ENCODE peak calls at places on chromosomes 3 and 15, in five cellular contexts. F is prostate gland, P is testis, T is upper lobe of left lung, Q is Peyer's patch. O is an unnamed sample.
A peak's percentile ranks its signal among the peaks of the same experiment; 100 is the strongest.

GRCh38 chr3:189309400-189309975 is 137.7 kb downstream of the TPRG1 start:
- DNase-seq in F (peak; percentile 57), P (no peak), T (no peak), Q (no peak), O (no peak)

GRCh38 chr15:68552773-68553172 is 26.0 kb upstream of the CORO2B start:
- DNase-seq in F (no peak), P (no peak), T (no peak), Q (no peak), O (no peak)

GRCh38 chr3:99808163-99808794 is 9.4 kb upstream of the CMSS1 start:
- DNase-seq in F (peak; percentile 9), P (peak; percentile 69), T (no peak), Q (peak; percentile 35), O (peak; percentile 66)

GRCh38 chr15:79881254-79881653 is 15.6 kb downstream of the MTHFS start:
- DNase-seq in F (no peak), P (no peak), T (no peak), Q (no peak), O (no peak)

GRCh38 chr3:184040010-184040409 is 8.5 kb downstream of the HTR3D start:
- DNase-seq in F (no peak), P (peak; percentile 17), T (no peak), Q (no peak), O (no peak)

GRCh38 chr15:57866149-57866736 is 159.7 kb downstream of the POLR2M start:
- DNase-seq in F (peak; percentile 38), P (peak; percentile 78), T (no peak), Q (peak; percentile 19), O (peak; percentile 55)

GRCh38 chr3:58366699-58367098 is 34.0 kb downstream of the PXK start:
- DNase-seq in F (no peak), P (no peak), T (no peak), Q (no peak), O (no peak)

GRCh38 chr3:53269888-53270880 is 14.4 kb upstream of the TKT start:
- DNase-seq in F (peak; percentile 97), P (peak; percentile 89), T (peak; percentile 78), Q (peak; percentile 26), O (peak; percentile 86)

GRCh38 chr15:48144889-48145288 is 24.1 kb downstream of the SLC24A5 start:
- DNase-seq in F (no peak), P (no peak), T (no peak), Q (no peak), O (no peak)

GRCh38 chr3:177686671-177687070 is 489.4 kb upstream of the TBL1XR1 start:
- DNase-seq in F (no peak), P (no peak), T (peak; percentile 1), Q (no peak), O (no peak)

GRCh38 chr15:40108855-40109735 is at the start of gene BMF:
- DNase-seq in F (peak; percentile 100), P (peak; percentile 100), T (peak; percentile 100), Q (peak; percentile 100), O (peak; percentile 100)

GRCh38 chr15:91488452-91488851 is 365.1 kb upstream of the SLCO3A1 start:
- DNase-seq in F (no peak), P (no peak), T (no peak), Q (no peak), O (no peak)

GRCh38 chr3:55591893-55592292 is 104.8 kb upstream of the WNT5A start:
- DNase-seq in F (no peak), P (no peak), T (no peak), Q (no peak), O (peak; percentile 24)

GRCh38 chr3:17865626-17866025 is 123.2 kb upstream of the TBC1D5 start:
- DNase-seq in F (no peak), P (no peak), T (no peak), Q (no peak), O (no peak)

GRCh38 chr3:190886945-190887344 is 24.5 kb upstream of the GMNC start:
- DNase-seq in F (no peak), P (no peak), T (no peak), Q (no peak), O (no peak)

GRCh38 chr3:16841906-16842709 is 42.6 kb upstream of the PLCL2 start:
- DNase-seq in F (peak; percentile 18), P (no peak), T (peak; percentile 26), Q (peak; percentile 89), O (no peak)

GRCh38 chr3:139281512-139282196 is 62.2 kb upstream of the MRPS22 start:
- DNase-seq in F (no peak), P (no peak), T (no peak), Q (no peak), O (no peak)

GRCh38 chr3:43960448-43960840 is 269.7 kb downstream of the ABHD5 start:
- DNase-seq in F (no peak), P (no peak), T (no peak), Q (no peak), O (no peak)

GRCh38 chr15:82129769-82130168 is 84.0 kb upstream of the MEX3B start:
- DNase-seq in F (no peak), P (no peak), T (no peak), Q (no peak), O (no peak)

GRCh38 chr3:53263907-53264306 is 8.1 kb upstream of the TKT start:
- DNase-seq in F (no peak), P (no peak), T (no peak), Q (no peak), O (no peak)

GRCh38 chr3:108292905-108293328 is 3.4 kb upstream of the HHLA2 start:
- DNase-seq in F (no peak), P (no peak), T (no peak), Q (no peak), O (no peak)

GRCh38 chr3:61601831-61602230 is 40.5 kb downstream of the PTPRG start:
- DNase-seq in F (no peak), P (no peak), T (no peak), Q (no peak), O (no peak)

GRCh38 chr15:65044724-65045481 is at the start of gene SLC51B:
- DNase-seq in F (no peak), P (no peak), T (no peak), Q (no peak), O (no peak)

GRCh38 chr15:66774001-66774814 is 72.2 kb downstream of the SMAD6 start:
- DNase-seq in F (peak; percentile 84), P (peak; percentile 86), T (peak; percentile 88), Q (peak; percentile 44), O (peak; percentile 87)

GRCh38 chr3:39473452-39474125 is 6.1 kb downstream of the MOBP start:
- DNase-seq in F (no peak), P (no peak), T (no peak), Q (no peak), O (no peak)

GRCh38 chr3:141021261-141021660 is 29.9 kb upstream of the SPSB4 start:
- DNase-seq in F (no peak), P (no peak), T (no peak), Q (no peak), O (no peak)

GRCh38 chr3:184737641-184738518 is 26.0 kb upstream of the MAGEF1 start:
- DNase-seq in F (peak; percentile 20), P (no peak), T (no peak), Q (no peak), O (peak; percentile 61)

GRCh38 chr3:57556459-57557087 is 499 bp downstream of the PDE12 start:
- DNase-seq in F (no peak), P (peak; percentile 40), T (no peak), Q (peak; percentile 27), O (peak; percentile 68)

GRCh38 chr3:137066092-137066491 is 108.3 kb downstream of the IL20RB start:
- DNase-seq in F (no peak), P (no peak), T (no peak), Q (no peak), O (no peak)

GRCh38 chr3:137061186-137061585 is 103.4 kb downstream of the IL20RB start:
- DNase-seq in F (no peak), P (no peak), T (no peak), Q (no peak), O (no peak)

GRCh38 chr3:137065381-137065780 is 107.6 kb downstream of the IL20RB start:
- DNase-seq in F (no peak), P (no peak), T (no peak), Q (no peak), O (no peak)

GRCh38 chr3:137062250-137062649 is 104.5 kb downstream of the IL20RB start:
- DNase-seq in F (no peak), P (no peak), T (no peak), Q (no peak), O (no peak)
- H3K27ac ChIP-seq in F (no peak overlapping the region), P (no peak overlapping the region), T (no peak overlapping the region), Q (no peak overlapping the region), O (no peak overlapping the region)

DNA sequence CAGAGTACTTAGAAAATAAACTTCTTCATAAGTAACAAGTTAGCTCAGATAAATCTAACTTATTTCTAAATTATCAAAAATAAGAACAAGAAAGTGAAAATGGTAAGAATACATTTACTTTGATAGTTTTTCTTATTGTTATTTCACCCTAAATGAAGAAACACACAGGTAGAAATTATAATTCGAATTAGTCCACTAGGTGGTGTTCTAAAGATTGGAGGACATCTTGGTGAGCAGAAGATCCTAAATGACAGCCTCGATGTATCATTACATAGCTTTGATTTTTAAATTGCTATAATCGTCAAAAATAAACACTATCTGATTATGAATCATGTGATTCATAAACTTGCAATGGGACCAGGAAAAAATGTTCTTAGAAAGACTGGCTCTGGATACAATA is 280.8 kb upstream of the UBE2E2 start:
- DNase-seq in F (no peak), P (no peak), T (no peak), Q (no peak), O (no peak)
- TF ChIP-seq CTCF in F (no peak), P (peak; percentile 42), T (no peak), Q (no peak), O (no peak)

DNA sequence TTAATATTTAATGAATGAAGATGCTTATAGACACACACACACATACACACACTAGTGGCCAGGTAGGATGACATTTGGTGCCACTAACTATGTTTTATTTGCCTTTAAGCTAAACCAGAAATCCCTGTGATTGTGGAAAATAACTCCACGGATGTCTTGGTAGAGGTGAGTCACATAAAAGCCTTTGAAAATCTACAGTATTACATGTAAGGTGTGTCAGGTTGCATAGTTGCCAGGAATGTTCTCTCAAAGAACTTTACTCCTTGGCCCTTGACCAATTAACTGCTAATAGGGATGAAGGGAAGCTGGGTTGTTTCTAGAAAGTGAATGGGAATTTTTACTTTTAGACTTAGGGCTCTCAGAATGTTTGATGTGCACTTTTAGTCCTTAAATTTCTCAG is 9.9 kb downstream of the ZBED2 start:
- DNase-seq in F (no peak), P (no peak), T (no peak), Q (no peak), O (no peak)
- H3K4me1 ChIP-seq in F (no peaks in the 10 kb centered on the region), P (no peaks in the 10 kb centered on the region), T (no peaks in the 10 kb centered on the region), Q (peaks cover 15% of the 10 kb centered on the region), O (peaks cover 5% of the 10 kb centered on the region)

DNA sequence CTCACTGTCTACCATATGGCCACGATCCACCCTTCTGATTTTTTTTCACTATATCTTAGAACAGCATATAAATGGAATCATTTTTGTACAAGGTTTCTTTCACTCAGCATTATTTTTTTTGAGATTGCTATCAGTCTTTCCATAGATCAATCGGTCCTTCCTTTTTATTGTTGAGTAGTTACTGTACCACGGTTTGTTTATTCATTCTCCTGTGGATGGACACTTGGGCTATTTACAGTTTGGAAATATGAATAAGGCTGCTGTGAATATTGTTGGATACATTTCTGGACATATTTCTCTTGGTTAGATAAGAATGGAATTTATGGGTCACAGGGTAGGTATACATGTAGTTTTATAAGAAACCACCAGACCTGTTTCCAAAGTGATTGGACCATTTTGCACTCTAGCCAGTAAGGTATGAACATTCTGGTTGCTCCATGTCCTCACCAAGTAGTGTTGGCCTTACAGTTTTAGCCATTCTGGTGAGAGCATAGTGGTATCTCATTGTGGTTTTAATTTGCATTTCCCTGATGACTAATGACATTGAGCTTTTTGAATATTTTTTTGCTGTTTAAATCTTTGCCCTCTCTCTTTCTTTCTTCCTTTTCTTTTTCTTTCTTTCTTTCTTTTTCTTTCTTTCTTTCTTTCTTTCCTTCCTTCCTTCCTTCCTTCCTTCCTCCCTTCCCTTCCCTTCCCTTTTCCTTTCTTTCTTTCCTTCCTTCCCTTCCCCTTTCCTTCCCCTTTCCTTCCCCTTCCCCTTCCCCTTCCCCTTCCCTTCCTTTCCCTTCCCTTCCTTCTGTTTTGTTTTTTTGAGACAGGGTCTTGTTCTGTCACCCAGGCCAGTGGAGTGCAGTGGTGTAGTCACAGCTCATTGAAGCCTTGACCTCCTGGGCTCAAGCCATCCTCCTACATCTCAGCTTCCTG is 49.1 kb downstream of the LRRK1 start:
- DNase-seq in F (no peak), P (no peak), T (no peak), Q (no peak), O (no peak)
- H3K27ac ChIP-seq in F (no peak overlapping the region), P (no peak overlapping the region), T (no peak overlapping the region), Q (no peak overlapping the region), O (no peak overlapping the region)